ENCODE peak calls at places on chromosomes 16 and 17, in eight cellular contexts. One of them, this sample, is unnamed.

GRCh38 chr17:9021985-9022552 is 759 bp downstream of the NTN1 start:
- DNase-seq in H1: no peak
- DNase-seq in pancreas: peak; percentile 43
- DNase-seq in trophoblast cell: peak; percentile 58
- DNase-seq in skeletal muscle cell: no peak
- DNase-seq in heart right ventricle: peak; percentile 28
- DNase-seq in foreskin fibroblast: peak; percentile 40
- DNase-seq in BE2C: no peak
- DNase-seq in this sample: peak; percentile 53

GRCh38 chr16:20774703-20775362 is 11.0 kb downstream of the ACSM3 start:
- DNase-seq in H1: peak; percentile 80
- DNase-seq in pancreas: peak; percentile 86
- DNase-seq in trophoblast cell: peak; percentile 70
- DNase-seq in skeletal muscle cell: peak; percentile 8
- DNase-seq in heart right ventricle: peak; percentile 32
- DNase-seq in foreskin fibroblast: peak; percentile 72
- DNase-seq in BE2C: peak; percentile 79
- DNase-seq in this sample: peak; percentile 82

GRCh38 chr16:26801628-26802027 is 265.1 kb upstream of the C16orf82 start:
- DNase-seq in H1: no peak
- DNase-seq in pancreas: no peak
- DNase-seq in trophoblast cell: no peak
- DNase-seq in skeletal muscle cell: no peak
- DNase-seq in heart right ventricle: no peak
- DNase-seq in foreskin fibroblast: no peak
- DNase-seq in BE2C: no peak
- DNase-seq in this sample: no peak

GRCh38 chr16:73771676-73772075 is 524.9 kb upstream of the PSMD7 start:
- DNase-seq in H1: no peak
- DNase-seq in pancreas: no peak
- DNase-seq in trophoblast cell: no peak
- DNase-seq in skeletal muscle cell: no peak
- DNase-seq in heart right ventricle: no peak
- DNase-seq in foreskin fibroblast: no peak
- DNase-seq in BE2C: no peak
- DNase-seq in this sample: no peak

GRCh38 chr16:73848993-73849392 is 447.6 kb upstream of the PSMD7 start:
- DNase-seq in H1: no peak
- DNase-seq in pancreas: no peak
- DNase-seq in trophoblast cell: no peak
- DNase-seq in skeletal muscle cell: no peak
- DNase-seq in heart right ventricle: no peak
- DNase-seq in foreskin fibroblast: no peak
- DNase-seq in BE2C: no peak
- DNase-seq in this sample: no peak

GRCh38 chr17:80023261-80024205 is 12.1 kb downstream of the TBC1D16 start:
- DNase-seq in H1: no peak
- DNase-seq in pancreas: no peak
- DNase-seq in trophoblast cell: peak; percentile 25
- DNase-seq in skeletal muscle cell: no peak
- DNase-seq in heart right ventricle: no peak
- DNase-seq in foreskin fibroblast: peak; percentile 34
- DNase-seq in BE2C: no peak
- DNase-seq in this sample: peak; percentile 94

GRCh38 chr16:72898216-72898825 is 149.6 kb downstream of the ZFHX3 start:
- DNase-seq in H1: no peak
- DNase-seq in pancreas: no peak
- DNase-seq in trophoblast cell: no peak
- DNase-seq in skeletal muscle cell: no peak
- DNase-seq in heart right ventricle: no peak
- DNase-seq in foreskin fibroblast: no peak
- DNase-seq in BE2C: no peak
- DNase-seq in this sample: no peak

GRCh38 chr16:9016824-9017223 is 53.1 kb upstream of the USP7 start:
- DNase-seq in H1: no peak
- DNase-seq in pancreas: no peak
- DNase-seq in trophoblast cell: no peak
- DNase-seq in skeletal muscle cell: no peak
- DNase-seq in heart right ventricle: no peak
- DNase-seq in foreskin fibroblast: no peak
- DNase-seq in BE2C: no peak
- DNase-seq in this sample: no peak

GRCh38 chr16:2466667-2467300 is 4.3 kb upstream of the NTN3 start:
- DNase-seq in H1: no peak
- DNase-seq in pancreas: no peak
- DNase-seq in trophoblast cell: no peak
- DNase-seq in skeletal muscle cell: no peak
- DNase-seq in heart right ventricle: no peak
- DNase-seq in foreskin fibroblast: no peak
- DNase-seq in BE2C: no peak
- DNase-seq in this sample: no peak

GRCh38 chr17:43713494-43714162 is 45.0 kb downstream of the SOST start:
- DNase-seq in H1: no peak
- DNase-seq in pancreas: peak; percentile 28
- DNase-seq in trophoblast cell: peak; percentile 47
- DNase-seq in skeletal muscle cell: no peak
- DNase-seq in heart right ventricle: peak; percentile 45
- DNase-seq in foreskin fibroblast: peak; percentile 78
- DNase-seq in BE2C: peak; percentile 48
- DNase-seq in this sample: no peak

GRCh38 chr16:64773638-64774037 is 348.2 kb downstream of the CDH11 start:
- DNase-seq in H1: no peak
- DNase-seq in pancreas: no peak
- DNase-seq in trophoblast cell: no peak
- DNase-seq in skeletal muscle cell: no peak
- DNase-seq in heart right ventricle: no peak
- DNase-seq in foreskin fibroblast: no peak
- DNase-seq in BE2C: no peak
- DNase-seq in this sample: no peak

GRCh38 chr16:6345090-6345489 is 987.6 kb upstream of the RBFOX1 start:
- DNase-seq in H1: no peak
- DNase-seq in pancreas: no peak
- DNase-seq in trophoblast cell: no peak
- DNase-seq in skeletal muscle cell: no peak
- DNase-seq in heart right ventricle: no peak
- DNase-seq in foreskin fibroblast: no peak
- DNase-seq in BE2C: no peak
- DNase-seq in this sample: no peak

GRCh38 chr16:87317766-87318121 is 552 bp upstream of the C16orf95 start:
- DNase-seq in H1: no peak
- DNase-seq in pancreas: peak; percentile 61
- DNase-seq in trophoblast cell: peak; percentile 58
- DNase-seq in skeletal muscle cell: peak; percentile 25
- DNase-seq in heart right ventricle: peak; percentile 16
- DNase-seq in foreskin fibroblast: peak; percentile 80
- DNase-seq in BE2C: peak; percentile 44
- DNase-seq in this sample: no peak

GRCh38 chr17:57868007-57868774 is 18.3 kb upstream of the MRPS23 start:
- DNase-seq in H1: peak; percentile 58
- DNase-seq in pancreas: peak; percentile 89
- DNase-seq in trophoblast cell: peak; percentile 59
- DNase-seq in skeletal muscle cell: peak; percentile 76
- DNase-seq in heart right ventricle: peak; percentile 73
- DNase-seq in foreskin fibroblast: peak; percentile 97
- DNase-seq in BE2C: peak; percentile 83
- DNase-seq in this sample: peak; percentile 100

GRCh38 chr17:77455878-77456234 is 315.1 kb downstream of the SEC14L1 start:
- DNase-seq in H1: no peak
- DNase-seq in pancreas: no peak
- DNase-seq in trophoblast cell: no peak
- DNase-seq in skeletal muscle cell: no peak
- DNase-seq in heart right ventricle: no peak
- DNase-seq in foreskin fibroblast: no peak
- DNase-seq in BE2C: no peak
- DNase-seq in this sample: no peak

GRCh38 chr17:77456271-77456950 is 315.6 kb downstream of the SEC14L1 start:
- DNase-seq in H1: no peak
- DNase-seq in pancreas: no peak
- DNase-seq in trophoblast cell: no peak
- DNase-seq in skeletal muscle cell: no peak
- DNase-seq in heart right ventricle: no peak
- DNase-seq in foreskin fibroblast: no peak
- DNase-seq in BE2C: no peak
- DNase-seq in this sample: no peak

GRCh38 chr17:77453613-77454559 is 313.1 kb downstream of the SEC14L1 start:
- DNase-seq in H1: no peak
- DNase-seq in pancreas: peak; percentile 50
- DNase-seq in trophoblast cell: no peak
- DNase-seq in skeletal muscle cell: no peak
- DNase-seq in heart right ventricle: no peak
- DNase-seq in foreskin fibroblast: no peak
- DNase-seq in BE2C: no peak
- DNase-seq in this sample: no peak

GRCh38 chr17:77455111-77455877 is 314.5 kb downstream of the SEC14L1 start:
- DNase-seq in H1: no peak
- DNase-seq in pancreas: no peak
- DNase-seq in trophoblast cell: no peak
- DNase-seq in skeletal muscle cell: no peak
- DNase-seq in heart right ventricle: no peak
- DNase-seq in foreskin fibroblast: no peak
- DNase-seq in BE2C: no peak
- DNase-seq in this sample: no peak

DNA sequence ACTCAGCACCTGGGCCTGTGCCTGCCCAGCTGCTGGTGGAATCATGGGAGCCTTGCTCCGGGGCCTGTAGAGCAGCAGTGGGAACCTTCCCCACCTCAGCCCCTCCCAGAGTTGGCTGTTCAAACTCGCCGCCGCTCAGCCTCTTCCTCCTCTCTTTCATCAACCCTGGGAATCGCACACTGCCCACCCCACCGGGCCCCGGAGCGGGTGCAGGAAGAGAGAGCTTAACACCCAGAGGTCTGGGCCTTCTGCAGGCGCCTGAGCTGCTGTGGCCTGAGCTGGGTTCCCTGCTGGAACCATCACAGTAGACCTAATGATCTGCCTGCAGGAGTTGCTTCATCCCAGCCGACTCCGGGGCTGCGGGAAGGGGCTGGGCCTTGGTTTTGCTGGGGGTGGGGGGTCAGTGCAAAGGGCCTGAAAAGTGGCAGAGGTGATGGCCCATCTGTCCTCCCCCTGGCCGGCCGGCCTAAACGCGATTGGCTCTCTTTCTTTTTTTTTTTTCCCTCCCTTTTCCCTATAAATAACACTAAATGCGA is 313.9 kb downstream of the SEC14L1 start:
- DNase-seq in H1: no peak
- DNase-seq in pancreas: no peak
- DNase-seq in trophoblast cell: no peak
- DNase-seq in skeletal muscle cell: no peak
- DNase-seq in heart right ventricle: no peak
- DNase-seq in foreskin fibroblast: no peak
- DNase-seq in BE2C: no peak
- DNase-seq in this sample: no peak
- H3K4me3 ChIP-seq in H1: no peak overlapping the region
- H3K4me3 ChIP-seq in pancreas: no peak overlapping the region
- H3K4me3 ChIP-seq in trophoblast cell: no peak overlapping the region
- H3K4me3 ChIP-seq in skeletal muscle cell: no peak overlapping the region
- H3K4me3 ChIP-seq in heart right ventricle: no peak overlapping the region
- H3K4me3 ChIP-seq in foreskin fibroblast: no peak overlapping the region
- H3K4me3 ChIP-seq in BE2C: no peak overlapping the region
- H3K4me3 ChIP-seq in this sample: no peak overlapping the region

DNA sequence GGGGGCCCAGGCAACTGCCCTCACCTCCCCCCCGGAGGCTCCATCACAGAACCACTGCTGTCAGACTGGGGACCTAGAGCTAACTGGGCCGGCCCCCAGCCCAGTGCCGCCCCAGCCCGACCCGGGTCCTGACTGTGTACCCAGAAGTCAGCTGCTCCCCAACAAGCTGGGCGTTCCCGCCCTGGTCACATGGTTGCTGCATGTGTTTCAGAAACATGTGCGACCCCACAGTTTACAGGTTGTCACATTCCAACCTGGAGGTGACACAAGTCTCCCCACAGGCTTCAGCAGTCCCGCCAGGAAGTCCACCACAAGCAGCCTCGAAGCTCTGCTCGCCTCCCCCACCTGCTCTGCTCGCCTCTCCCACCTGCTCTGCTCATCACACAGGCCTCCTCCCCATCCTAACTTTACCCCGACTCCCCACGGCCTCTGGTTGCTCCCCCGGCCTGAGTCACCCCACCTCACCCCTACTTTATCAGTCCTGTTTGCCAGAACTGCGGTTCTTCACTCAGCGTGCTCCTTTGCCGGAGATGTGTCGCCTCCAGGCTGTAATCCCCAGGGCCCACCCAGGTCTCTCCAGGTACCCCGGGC is 968 bp downstream of the MRPL28 start:
- DNase-seq in H1: no peak
- DNase-seq in pancreas: peak; percentile 22
- DNase-seq in trophoblast cell: no peak
- DNase-seq in skeletal muscle cell: no peak
- DNase-seq in heart right ventricle: no peak
- DNase-seq in foreskin fibroblast: no peak
- DNase-seq in BE2C: no peak
- DNase-seq in this sample: no peak
- H3K4me3 ChIP-seq in H1: peak overlapping the region; percentile 23
- H3K4me3 ChIP-seq in pancreas: no peak overlapping the region
- H3K4me3 ChIP-seq in trophoblast cell: no peak overlapping the region
- H3K4me3 ChIP-seq in skeletal muscle cell: peak overlapping the region; percentile 41
- H3K4me3 ChIP-seq in heart right ventricle: peak overlapping the region; percentile 33
- H3K4me3 ChIP-seq in foreskin fibroblast: peak overlapping the region; percentile 41
- H3K4me3 ChIP-seq in BE2C: no peak overlapping the region
- H3K4me3 ChIP-seq in this sample: no peak overlapping the region

GRCh38 chr17:16584273-16584995 is 15.4 kb upstream of the ZNF287 start:
- DNase-seq in H1: peak; percentile 60
- DNase-seq in pancreas: peak; percentile 93
- DNase-seq in trophoblast cell: peak; percentile 97
- DNase-seq in skeletal muscle cell: peak; percentile 43
- DNase-seq in heart right ventricle: peak; percentile 95
- DNase-seq in foreskin fibroblast: peak; percentile 94
- DNase-seq in BE2C: peak; percentile 86
- DNase-seq in this sample: peak; percentile 95
- H3K4me3 ChIP-seq in H1: peak overlapping the region; percentile 43
- H3K4me3 ChIP-seq in pancreas: peak overlapping the region; percentile 11
- H3K4me3 ChIP-seq in trophoblast cell: peak overlapping the region; percentile 6
- H3K4me3 ChIP-seq in skeletal muscle cell: peak overlapping the region; percentile 50
- H3K4me3 ChIP-seq in heart right ventricle: peak overlapping the region; percentile 21
- H3K4me3 ChIP-seq in foreskin fibroblast: peak overlapping the region; percentile 30
- H3K4me3 ChIP-seq in BE2C: peak overlapping the region; percentile 58
- H3K4me3 ChIP-seq in this sample: peak overlapping the region; percentile 47

GRCh38 chr16:85004587-85005205 is 6.6 kb downstream of the ZDHHC7 start:
- DNase-seq in H1: no peak
- DNase-seq in pancreas: no peak
- DNase-seq in trophoblast cell: peak; percentile 69
- DNase-seq in skeletal muscle cell: no peak
- DNase-seq in heart right ventricle: no peak
- DNase-seq in foreskin fibroblast: peak; percentile 91
- DNase-seq in BE2C: no peak
- DNase-seq in this sample: no peak

GRCh38 chr16:85003723-85004586 is 7.4 kb downstream of the ZDHHC7 start:
- DNase-seq in H1: no peak
- DNase-seq in pancreas: no peak
- DNase-seq in trophoblast cell: no peak
- DNase-seq in skeletal muscle cell: no peak
- DNase-seq in heart right ventricle: no peak
- DNase-seq in foreskin fibroblast: peak; percentile 48
- DNase-seq in BE2C: no peak
- DNase-seq in this sample: no peak

GRCh38 chr16:85007815-85008214 is 3.5 kb downstream of the ZDHHC7 start:
- DNase-seq in H1: no peak
- DNase-seq in pancreas: no peak
- DNase-seq in trophoblast cell: no peak
- DNase-seq in skeletal muscle cell: no peak
- DNase-seq in heart right ventricle: no peak
- DNase-seq in foreskin fibroblast: no peak
- DNase-seq in BE2C: no peak
- DNase-seq in this sample: no peak

GRCh38 chr16:85006639-85007038 is 4.7 kb downstream of the ZDHHC7 start:
- DNase-seq in H1: no peak
- DNase-seq in pancreas: no peak
- DNase-seq in trophoblast cell: no peak
- DNase-seq in skeletal muscle cell: no peak
- DNase-seq in heart right ventricle: no peak
- DNase-seq in foreskin fibroblast: peak; percentile 67
- DNase-seq in BE2C: no peak
- DNase-seq in this sample: no peak

GRCh38 chr16:85005278-85006069 is 5.9 kb downstream of the ZDHHC7 start:
- DNase-seq in H1: no peak
- DNase-seq in pancreas: no peak
- DNase-seq in trophoblast cell: peak; percentile 98
- DNase-seq in skeletal muscle cell: no peak
- DNase-seq in heart right ventricle: no peak
- DNase-seq in foreskin fibroblast: peak; percentile 72
- DNase-seq in BE2C: no peak
- DNase-seq in this sample: no peak
- H3K4me3 ChIP-seq in H1: no peak overlapping the region
- H3K4me3 ChIP-seq in pancreas: no peak overlapping the region
- H3K4me3 ChIP-seq in trophoblast cell: no peak overlapping the region
- H3K4me3 ChIP-seq in skeletal muscle cell: no peak overlapping the region
- H3K4me3 ChIP-seq in heart right ventricle: no peak overlapping the region
- H3K4me3 ChIP-seq in foreskin fibroblast: peak overlapping the region; percentile 6
- H3K4me3 ChIP-seq in BE2C: no peak overlapping the region
- H3K4me3 ChIP-seq in this sample: no peak overlapping the region